ENCODE peak calls at places on chromosome 3, in five cellular contexts. R is A172, Y is cardiac fibroblast, J is astrocyte of the spinal cord, Q is AML-193. Z is an unnamed sample.

GRCh38 chr3:11775493-11775892 is 71.2 kb downstream of the TAMM41 start:
- DNase-seq in J (no peak), Q (no peak), R (no peak), Y (no peak), Z (no peak)

GRCh38 chr3:42043116-42043796 is 47.9 kb upstream of the TRAK1 start:
- DNase-seq in R (no peak), Y (peak; percentile 96), Q (no peak), J (peak; percentile 81), Z (peak; percentile 62)

GRCh38 chr3:40557558-40558161 is 32.9 kb downstream of the ZNF621 start:
- DNase-seq in Q (no peak), J (no peak), R (no peak), Y (no peak), Z (no peak)

GRCh38 chr3:175199961-175200360 is 340.8 kb downstream of the NAALADL2 start:
- DNase-seq in J (peak; percentile 29), Q (no peak), R (no peak), Y (no peak), Z (no peak)

GRCh38 chr3:188261011-188261410 is 107.1 kb downstream of the LPP start:
- DNase-seq in R (no peak), J (no peak), Y (no peak), Q (no peak), Z (no peak)

GRCh38 chr3:190825389-190826016 is 37.0 kb downstream of the GMNC start:
- DNase-seq in J (no peak), Y (no peak), R (no peak), Q (no peak), Z (no peak)

GRCh38 chr3:147807773-147808172 is 398.6 kb downstream of the ZIC1 start:
- DNase-seq in Y (no peak), R (no peak), J (peak; percentile 18), Q (no peak), Z (no peak)

GRCh38 chr3:51799879-51800757 is 21.1 kb upstream of the IQCF6 start:
- DNase-seq in R (peak; percentile 66), Y (peak; percentile 85), Q (peak; percentile 75), J (peak; percentile 80), Z (peak; percentile 45)

GRCh38 chr3:120103276-120103675 is 9.0 kb upstream of the GSK3B start:
- DNase-seq in J (no peak), Y (no peak), Q (no peak), R (no peak), Z (no peak)

GRCh38 chr3:196992461-196993065 is 23.9 kb upstream of the PIGZ start:
- DNase-seq in Y (no peak), R (no peak), Q (no peak), J (no peak), Z (no peak)

GRCh38 chr3:14418670-14419250 is 16.4 kb downstream of the SLC6A6 start:
- DNase-seq in R (no peak), Y (no peak), Q (peak; percentile 62), J (no peak), Z (no peak)

GRCh38 chr3:12294885-12295580 is 6.2 kb downstream of the PPARG start:
- DNase-seq in R (peak; percentile 78), Q (no peak), Y (peak; percentile 60), J (peak; percentile 77), Z (no peak)

GRCh38 chr3:102006812-102007485 is 157.6 kb downstream of the NFKBIZ start:
- DNase-seq in R (peak; percentile 74), Q (no peak), Y (peak; percentile 96), J (peak; percentile 99), Z (peak; percentile 90)

GRCh38 chr3:189137416-189137815 is 34.4 kb upstream of the TPRG1 start:
- DNase-seq in Q (no peak), R (no peak), J (peak; percentile 25), Y (no peak), Z (no peak)

Z was measured in NCI-H1105 treated with DMSO at 0.1 percent for 48 hours.